ENCODE peak calls at places on chromosomes 7 and 10, in six cellular contexts. X, G, E, R, N and F are unnamed samples. For H3K27me3, the result is how much of the 10 kb centered on the place peaks cover.

GRCh38 chr10:89279449-89279869 is 22.4 kb upstream of the IFIT2 start:
- DNase-seq in X (no peak), G (no peak), E (no peak), R (no peak), N (no peak), F (no peak)

GRCh38 chr10:88234332-88234731 is 348.8 kb downstream of the RNLS start:
- DNase-seq in X (no peak), G (no peak), E (peak), R (no peak), N (peak), F (no peak)

GRCh38 chr10:70093335-70093944 is 39.2 kb downstream of the AIFM2 start:
- DNase-seq in X (no peak), G (no peak), E (no peak), R (no peak), N (no peak), F (no peak)

GRCh38 chr7:122217125-122217524 is 73.1 kb upstream of the AASS start:
- DNase-seq in X (no peak), G (no peak), E (no peak), R (no peak), N (no peak), F (no peak)

GRCh38 chr7:11458736-11459483 is 373.1 kb downstream of the THSD7A start:
- DNase-seq in X (no peak), G (no peak), E (no peak), R (peak), N (no peak), F (no peak)

GRCh38 chr7:139582671-139583155 is 59.2 kb downstream of the CLEC2L start:
- DNase-seq in X (no peak), G (no peak), E (no peak), R (no peak), N (no peak), F (no peak)

GRCh38 chr7:127905491-127906330 is 125.5 kb downstream of the LRRC4 start:
- DNase-seq in X (no peak), G (no peak), E (no peak), R (peak), N (no peak), F (no peak)

GRCh38 chr10:124537166-124537725 is 75.6 kb downstream of the LHPP start:
- DNase-seq in X (no peak), G (no peak), E (no peak), R (no peak), N (no peak), F (no peak)

GRCh38 chr10:87691515-87692070 is 31.9 kb downstream of the PAPSS2 start:
- DNase-seq in X (no peak), G (no peak), E (no peak), R (no peak), N (no peak), F (no peak)

GRCh38 chr7:37832194-37832593 is 16.2 kb upstream of the NME8 start:
- DNase-seq in X (peak), G (peak), E (peak), R (no peak), N (peak), F (peak)

GRCh38 chr7:93298671-93299070 is 66.5 kb downstream of the VPS50 start:
- DNase-seq in X (no peak), G (no peak), E (no peak), R (peak), N (no peak), F (no peak)

GRCh38 chr10:97574374-97575100 is 2.0 kb downstream of the ANKRD2 start:
- DNase-seq in X (peak), G (peak), E (peak), R (peak), N (peak), F (peak)

GRCh38 chr10:12337973-12338372 is 11.4 kb upstream of the CAMK1D start:
- DNase-seq in X (no peak), G (no peak), E (no peak), R (peak), N (no peak), F (no peak)

GRCh38 chr10:62616885-62617635 is 187.5 kb upstream of the ADO start:
- DNase-seq in X (no peak), G (no peak), E (no peak), R (no peak), N (peak), F (no peak)

GRCh38 chr7:43666938-43667337 is 62.4 kb downstream of the COA1 start:
- DNase-seq in X (no peak), G (no peak), E (no peak), R (peak), N (no peak), F (no peak)

GRCh38 chr10:61750943-61751471 is 88.3 kb downstream of the CABCOCO1 start:
- DNase-seq in X (peak), G (peak), E (peak), R (peak), N (no peak), F (peak)

GRCh38 chr7:135232720-135233119 is 918 bp upstream of the STRA8 start:
- DNase-seq in X (no peak), G (no peak), E (no peak), R (no peak), N (no peak), F (no peak)

GRCh38 chr7:149595541-149595940 is 97.9 kb upstream of the ZNF746 start:
- DNase-seq in X (no peak), G (no peak), E (no peak), R (no peak), N (no peak), F (no peak)

GRCh38 chr10:48252354-48252650 is 22.2 kb downstream of the FRMPD2 start:
- DNase-seq in X (no peak), G (no peak), E (no peak), R (no peak), N (no peak), F (no peak)

GRCh38 chr10:113718974-113719822 is 32.3 kb upstream of the PLEKHS1 start:
- DNase-seq in X (no peak), G (no peak), E (peak), R (no peak), N (no peak), F (no peak)

GRCh38 chr7:158910254-158911053 is 54.1 kb downstream of the DYNC2I1 start:
- DNase-seq in X (no peak), G (no peak), E (no peak), R (no peak), N (no peak), F (no peak)

GRCh38 chr7:137625197-137625596 is 221.6 kb downstream of the DGKI start:
- DNase-seq in X (no peak), G (no peak), E (no peak), R (peak), N (no peak), F (no peak)

GRCh38 chr7:94301024-94301588 is 93.6 kb upstream of the COL1A2 start:
- DNase-seq in X (peak), G (peak), E (peak), R (peak), N (peak), F (peak)

GRCh38 chr7:1668932-1669485 is 1.1 kb upstream of the ELFN1 start:
- DNase-seq in X (no peak), G (no peak), E (peak), R (peak), N (no peak), F (no peak)

GRCh38 chr7:1669486-1669951 is 558 bp upstream of the ELFN1 start:
- DNase-seq in X (no peak), G (no peak), E (no peak), R (no peak), N (no peak), F (peak)

GRCh38 chr7:1667566-1668485 is 2.3 kb upstream of the ELFN1 start:
- DNase-seq in X (no peak), G (no peak), E (peak), R (no peak), N (no peak), F (peak)

GRCh38 chr7:1666779-1667565 is 3.1 kb upstream of the ELFN1 start:
- DNase-seq in X (no peak), G (no peak), E (peak), R (no peak), N (no peak), F (peak)

DNA sequence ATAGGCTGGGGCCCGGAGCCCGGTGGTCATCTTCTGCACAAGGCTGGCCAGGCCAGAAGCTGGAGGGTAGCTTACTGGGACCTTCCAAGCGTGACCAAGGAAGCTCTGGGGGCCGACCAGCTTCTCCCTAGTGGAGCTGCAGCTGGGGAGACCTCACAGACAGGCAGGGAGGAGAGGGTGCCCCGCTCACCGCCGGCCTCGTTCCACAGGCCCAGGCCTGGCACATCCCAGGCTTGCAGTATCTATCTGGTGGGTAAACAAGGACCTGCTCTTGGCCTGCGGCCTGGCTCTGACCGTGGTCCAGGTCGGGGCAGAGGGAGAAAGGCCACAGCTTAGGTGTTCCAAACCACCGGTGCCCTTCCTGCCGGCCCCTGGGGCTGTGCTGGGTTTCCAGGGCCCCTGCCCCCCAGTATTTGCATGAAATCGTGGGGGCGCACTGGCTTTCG is 1.6 kb upstream of the ELFN1 start:
- DNase-seq in X (no peak), G (peak), E (peak), R (no peak), N (no peak), F (peak)
- H3K27me3 ChIP-seq in X (half or more), G (half or more), E (under half), R (half or more), N (under half), F (under half)

DNA sequence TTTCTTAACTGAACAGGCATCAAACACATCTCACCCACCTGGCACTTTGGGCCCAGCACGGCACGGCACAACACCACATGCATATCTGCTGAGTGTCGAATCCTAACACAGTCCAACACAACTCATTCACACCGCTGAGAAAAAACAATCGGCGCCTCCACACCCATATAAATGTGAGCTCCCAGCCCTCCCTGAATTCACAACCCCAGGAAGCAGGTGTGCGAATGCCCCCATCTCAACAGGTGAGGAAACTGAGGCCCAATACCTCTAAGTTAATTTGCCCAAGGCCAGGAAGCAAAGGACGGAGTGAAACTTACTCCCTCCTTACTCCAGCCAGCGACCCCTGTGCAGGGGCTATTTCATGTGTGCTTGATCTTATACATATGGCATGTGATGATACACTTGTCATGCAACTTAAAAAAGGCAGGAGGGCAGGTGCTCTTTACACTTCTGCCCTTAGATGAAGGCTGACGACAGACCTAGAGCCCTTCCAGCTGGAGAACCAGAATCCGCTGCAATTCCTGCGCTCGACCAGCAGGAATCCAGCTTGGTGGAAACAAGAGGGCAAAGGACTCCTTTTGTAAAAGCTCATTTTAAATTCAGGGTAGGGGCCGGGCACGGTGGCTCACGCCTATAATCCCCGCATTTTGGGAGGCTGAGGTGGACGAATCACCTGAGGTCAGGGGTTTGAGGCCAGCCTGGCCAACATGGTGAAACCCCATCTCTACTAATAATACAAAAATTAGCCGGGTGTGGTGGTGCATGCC is 116.0 kb downstream of the LARP4B start:
- DNase-seq in X (no peak), G (no peak), E (no peak), R (no peak), N (no peak), F (no peak)
- TF ChIP-seq CTCF in X (no peak), G (no peak), E (no peak), R (no peak), N (no peak), F (no peak)

GRCh38 chr7:30877993-30878392 is 33.7 kb upstream of the AQP1 start:
- DNase-seq in X (no peak), G (no peak), E (no peak), R (no peak), N (no peak), F (no peak)

GRCh38 chr7:30880941-30881340 is 30.7 kb upstream of the AQP1 start:
- DNase-seq in X (no peak), G (no peak), E (no peak), R (no peak), N (no peak), F (no peak)

GRCh38 chr7:30881448-30881847 is 30.2 kb upstream of the AQP1 start:
- DNase-seq in X (no peak), G (no peak), E (no peak), R (no peak), N (no peak), F (no peak)

GRCh38 chr7:30880090-30880704 is 31.5 kb upstream of the AQP1 start:
- DNase-seq in X (no peak), G (no peak), E (no peak), R (no peak), N (no peak), F (no peak)

GRCh38 chr7:30879139-30880089 is 32.2 kb upstream of the AQP1 start:
- DNase-seq in X (no peak), G (no peak), E (no peak), R (no peak), N (no peak), F (no peak)
- H3K27ac ChIP-seq in X (no peak), G (no peak), E (no peak), R (no peak), N (no peak), F (no peak)

GRCh38 chr10:118545381-118545780 is 50.1 kb downstream of the PRLHR start:
- DNase-seq in X (no peak), G (no peak), E (no peak), R (no peak), N (no peak), F (no peak)

GRCh38 chr10:118546479-118546878 is 49.0 kb downstream of the PRLHR start:
- DNase-seq in X (no peak), G (no peak), E (no peak), R (no peak), N (no peak), F (no peak)

GRCh38 chr10:118544401-118544948 is 51.0 kb downstream of the PRLHR start:
- DNase-seq in X (no peak), G (no peak), E (no peak), R (no peak), N (no peak), F (no peak)

GRCh38 chr10:118543714-118544400 is 51.6 kb downstream of the PRLHR start:
- DNase-seq in X (no peak), G (peak), E (peak), R (peak), N (peak), F (peak)

DNA sequence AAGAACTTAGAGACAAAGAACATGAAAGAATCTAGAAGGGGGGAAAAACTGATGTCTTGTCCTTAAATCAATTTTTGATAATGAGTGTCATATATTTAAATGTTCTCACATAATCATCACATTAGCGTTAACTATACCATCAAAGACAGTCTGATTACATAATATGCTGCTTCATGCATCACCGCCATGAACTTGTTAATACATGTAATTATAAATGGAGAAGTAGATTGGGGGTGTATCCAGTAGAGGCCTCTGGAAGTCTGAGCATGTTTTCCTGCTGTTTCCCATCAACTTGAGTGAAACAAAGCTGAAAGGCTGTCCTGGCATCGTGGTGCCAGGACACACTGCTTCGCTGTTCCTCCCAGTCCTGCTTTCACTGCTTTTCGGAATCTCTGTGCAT is 48.2 kb downstream of the PRLHR start:
- DNase-seq in X (no peak), G (no peak), E (no peak), R (no peak), N (no peak), F (no peak)
- H3K27me3 ChIP-seq in X (under half), G (half or more), E (under half), R (under half), N (under half), F (under half)